ENCODE peak calls at places on chromosomes 13 and 19, in four cellular contexts. One of them, this sample, is unnamed.

GRCh38 chr19:13404236-13404635 is 102.0 kb downstream of the CACNA1A start:
- DNase-seq in breast epithelium: no peak
- DNase-seq in cardiac muscle cell: no peak
- DNase-seq in SJSA1: no peak
- DNase-seq in this sample: no peak

GRCh38 chr19:45104658-45105384 is 11.8 kb downstream of the PPP1R37 start:
- DNase-seq in breast epithelium: no peak
- DNase-seq in cardiac muscle cell: no peak
- DNase-seq in SJSA1: no peak
- DNase-seq in this sample: no peak

GRCh38 chr19:48702701-48703100 is 6.9 kb downstream of the FUT2 start:
- DNase-seq in breast epithelium: no peak
- DNase-seq in cardiac muscle cell: no peak
- DNase-seq in SJSA1: no peak
- DNase-seq in this sample: no peak

GRCh38 chr19:4557971-4558941 is 1.2 kb downstream of the SEMA6B start:
- DNase-seq in breast epithelium: no peak
- DNase-seq in cardiac muscle cell: peak; percentile 50
- DNase-seq in SJSA1: no peak
- DNase-seq in this sample: peak; percentile 75

GRCh38 chr19:14835011-14835410 is at the start of the genes OR7A5 and OR7C1:
- DNase-seq in breast epithelium: no peak
- DNase-seq in cardiac muscle cell: no peak
- DNase-seq in SJSA1: no peak
- DNase-seq in this sample: no peak

GRCh38 chr13:108086678-108087077 is 128.7 kb downstream of the LIG4 start:
- DNase-seq in breast epithelium: no peak
- DNase-seq in cardiac muscle cell: no peak
- DNase-seq in SJSA1: no peak
- DNase-seq in this sample: peak; percentile 30

GRCh38 chr13:43136940-43137574 is 113.7 kb downstream of the DNAJC15 start:
- DNase-seq in breast epithelium: no peak
- DNase-seq in cardiac muscle cell: no peak
- DNase-seq in SJSA1: no peak
- DNase-seq in this sample: no peak

GRCh38 chr13:24178847-24179845 is 18.6 kb downstream of the SPATA13 start:
- DNase-seq in breast epithelium: no peak
- DNase-seq in cardiac muscle cell: no peak
- DNase-seq in SJSA1: no peak
- DNase-seq in this sample: peak; percentile 85

GRCh38 chr13:40581277-40581579 is 85.2 kb downstream of the FOXO1 start:
- DNase-seq in breast epithelium: no peak
- DNase-seq in cardiac muscle cell: no peak
- DNase-seq in SJSA1: no peak
- DNase-seq in this sample: no peak

GRCh38 chr19:3550947-3551807 is 6.2 kb downstream of the MFSD12 start:
- DNase-seq in breast epithelium: no peak
- DNase-seq in cardiac muscle cell: no peak
- DNase-seq in SJSA1: peak; percentile 43
- DNase-seq in this sample: no peak

GRCh38 chr13:45328661-45329105 is 12.3 kb downstream of the TPT1 start:
- DNase-seq in breast epithelium: no peak
- DNase-seq in cardiac muscle cell: no peak
- DNase-seq in SJSA1: no peak
- DNase-seq in this sample: no peak

GRCh38 chr13:73054712-73055111 is 4.1 kb upstream of the KLF5 start:
- DNase-seq in breast epithelium: no peak
- DNase-seq in cardiac muscle cell: no peak
- DNase-seq in SJSA1: no peak
- DNase-seq in this sample: peak; percentile 99

GRCh38 chr13:24861617-24862362 is 97.8 kb downstream of the RNF17 start:
- DNase-seq in breast epithelium: no peak
- DNase-seq in cardiac muscle cell: no peak
- DNase-seq in SJSA1: no peak
- DNase-seq in this sample: peak; percentile 23

GRCh38 chr19:48630289-48631036 is 6.7 kb downstream of the DBP start:
- DNase-seq in breast epithelium: no peak
- DNase-seq in cardiac muscle cell: peak; percentile 53
- DNase-seq in SJSA1: no peak
- DNase-seq in this sample: peak; percentile 21

GRCh38 chr19:44718441-44719261 is 19.7 kb downstream of the CEACAM16 start:
- DNase-seq in breast epithelium: peak; percentile 85
- DNase-seq in cardiac muscle cell: peak; percentile 93
- DNase-seq in SJSA1: peak; percentile 87
- DNase-seq in this sample: peak; percentile 86

DNA sequence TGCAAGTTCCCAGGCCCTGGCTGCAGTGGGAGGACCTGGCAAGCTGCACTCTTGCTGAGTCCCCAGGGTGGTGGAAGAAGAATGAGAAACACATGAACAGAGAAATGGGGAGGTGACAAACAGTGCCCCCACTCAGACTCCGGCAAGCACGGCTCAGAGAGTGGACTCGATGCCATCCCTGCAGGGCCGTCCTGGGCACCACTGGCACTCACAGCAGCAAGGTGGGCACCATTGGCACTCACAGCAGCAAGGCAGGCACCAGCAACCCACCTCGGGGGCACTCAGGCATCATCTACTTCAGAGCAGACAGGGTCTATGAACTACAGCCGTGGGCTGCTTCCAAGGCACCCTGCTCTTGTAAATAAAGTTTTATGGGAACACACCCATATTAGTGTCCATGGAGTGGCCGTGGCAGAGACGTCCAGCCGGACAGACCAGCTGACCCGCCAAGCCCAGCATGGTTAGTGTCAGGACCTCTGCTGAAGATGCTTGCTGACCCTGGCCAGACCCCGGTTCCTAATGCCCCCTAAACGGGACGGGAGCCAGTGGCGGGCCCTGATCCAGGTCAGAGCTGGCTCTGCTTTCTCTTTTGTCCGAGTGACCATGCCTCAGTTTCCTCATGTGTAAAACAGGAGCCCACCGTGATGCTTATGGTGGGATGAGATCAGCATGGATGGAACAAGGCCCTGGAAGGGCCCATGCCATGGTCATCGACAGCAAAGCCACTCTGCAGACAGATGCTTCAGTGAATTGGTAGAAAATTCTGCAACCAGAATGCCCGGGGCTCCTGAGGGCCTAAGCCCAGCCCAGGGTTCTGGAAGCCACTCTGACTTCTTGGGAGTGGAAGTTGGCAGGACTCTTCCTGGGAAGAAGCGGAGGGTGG is 2.1 kb upstream of the F10 start:
- DNase-seq in breast epithelium: peak; percentile 43
- DNase-seq in cardiac muscle cell: no peak
- DNase-seq in SJSA1: no peak
- DNase-seq in this sample: no peak
- H3K4me1 ChIP-seq in breast epithelium: no peaks in the 10 kb centered on the region
- H3K4me1 ChIP-seq in cardiac muscle cell: peaks cover 8% of the 10 kb centered on the region
- H3K4me1 ChIP-seq in SJSA1: peaks cover 6% of the 10 kb centered on the region
- H3K4me1 ChIP-seq in this sample: no peaks in the 10 kb centered on the region

DNA sequence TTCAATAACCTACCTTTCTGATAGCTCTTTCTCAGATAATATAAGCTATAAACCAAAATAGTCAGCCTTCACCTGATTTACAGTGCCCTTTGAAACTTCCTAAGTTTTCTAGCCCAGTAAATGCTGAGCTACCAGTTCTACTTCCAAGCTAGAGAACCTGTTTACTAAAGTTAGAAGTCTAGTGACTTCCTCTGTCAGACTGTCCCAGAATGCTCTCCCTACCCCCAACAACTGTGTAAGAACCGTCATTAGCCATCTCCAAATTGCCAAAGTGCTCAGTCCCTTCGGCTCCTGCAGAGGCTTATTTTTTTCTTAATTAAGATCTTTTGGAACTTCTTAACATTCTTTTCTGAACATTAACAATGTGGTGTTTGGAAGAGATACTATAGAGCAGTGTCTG is 3.2 kb upstream of the ABCC4 start:
- DNase-seq in breast epithelium: no peak
- DNase-seq in cardiac muscle cell: no peak
- DNase-seq in SJSA1: no peak
- DNase-seq in this sample: no peak
- H3K4me3 ChIP-seq in breast epithelium: no peak overlapping the region
- H3K4me3 ChIP-seq in cardiac muscle cell: no peak overlapping the region
- H3K4me3 ChIP-seq in SJSA1: no peak overlapping the region
- H3K4me3 ChIP-seq in this sample: no peak overlapping the region

GRCh38 chr13:51432576-51432975 is 20.3 kb downstream of the INTS6 start:
- DNase-seq in breast epithelium: no peak
- DNase-seq in cardiac muscle cell: no peak
- DNase-seq in SJSA1: no peak
- DNase-seq in this sample: no peak
- H3K36me3 ChIP-seq in breast epithelium: no peaks in the 10 kb centered on the region
- H3K36me3 ChIP-seq in cardiac muscle cell: peaks cover 18% of the 10 kb centered on the region
- H3K36me3 ChIP-seq in SJSA1: peaks cover 30% of the 10 kb centered on the region
- H3K36me3 ChIP-seq in this sample: peaks cover 13% of the 10 kb centered on the region

DNA sequence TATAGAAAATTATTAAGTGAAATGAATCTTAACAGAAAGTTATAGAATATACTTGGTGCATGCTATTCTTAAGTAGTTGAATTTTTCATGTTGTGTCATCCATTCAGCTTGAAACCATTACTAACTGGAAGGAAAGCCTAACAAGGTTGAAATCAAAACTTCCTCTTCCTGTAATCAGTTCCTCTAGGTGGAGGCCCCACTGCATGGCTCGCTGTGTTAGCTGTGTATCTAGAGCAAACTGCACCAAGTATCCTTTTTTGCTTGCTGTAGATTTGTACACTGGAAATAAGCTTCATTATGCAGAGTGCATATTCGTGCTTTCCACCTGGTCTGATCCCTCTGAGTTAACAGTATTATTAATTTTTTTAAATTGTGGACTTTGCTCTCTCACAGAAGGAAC is 1146.1 kb downstream of the EFNB2 start:
- DNase-seq in breast epithelium: no peak
- DNase-seq in cardiac muscle cell: no peak
- DNase-seq in SJSA1: no peak
- DNase-seq in this sample: no peak
- H3K4me1 ChIP-seq in breast epithelium: no peaks in the 10 kb centered on the region
- H3K4me1 ChIP-seq in cardiac muscle cell: no peaks in the 10 kb centered on the region
- H3K4me1 ChIP-seq in SJSA1: no peaks in the 10 kb centered on the region
- H3K4me1 ChIP-seq in this sample: no peaks in the 10 kb centered on the region

GRCh38 chr13:21076265-21076653 is 14.9 kb upstream of the LATS2 start:
- DNase-seq in breast epithelium: no peak
- DNase-seq in cardiac muscle cell: no peak
- DNase-seq in SJSA1: no peak
- DNase-seq in this sample: peak; percentile 24

GRCh38 chr13:21074601-21075302 is 13.4 kb upstream of the LATS2 start:
- DNase-seq in breast epithelium: no peak
- DNase-seq in cardiac muscle cell: no peak
- DNase-seq in SJSA1: no peak
- DNase-seq in this sample: no peak

GRCh38 chr13:21078501-21078900 is 17.1 kb upstream of the LATS2 start:
- DNase-seq in breast epithelium: no peak
- DNase-seq in cardiac muscle cell: no peak
- DNase-seq in SJSA1: no peak
- DNase-seq in this sample: no peak

GRCh38 chr13:21077360-21078353 is 16.3 kb upstream of the LATS2 start:
- DNase-seq in breast epithelium: no peak
- DNase-seq in cardiac muscle cell: no peak
- DNase-seq in SJSA1: no peak
- DNase-seq in this sample: no peak

GRCh38 chr13:21075303-21076264 is 14.2 kb upstream of the LATS2 start:
- DNase-seq in breast epithelium: no peak
- DNase-seq in cardiac muscle cell: peak; percentile 34
- DNase-seq in SJSA1: no peak
- DNase-seq in this sample: peak; percentile 75
- H3K4me3 ChIP-seq in breast epithelium: peak overlapping the region; percentile 65
- H3K4me3 ChIP-seq in cardiac muscle cell: peak overlapping the region; percentile 22
- H3K4me3 ChIP-seq in SJSA1: no peak overlapping the region
- H3K4me3 ChIP-seq in this sample: peak overlapping the region; percentile 35

DNA sequence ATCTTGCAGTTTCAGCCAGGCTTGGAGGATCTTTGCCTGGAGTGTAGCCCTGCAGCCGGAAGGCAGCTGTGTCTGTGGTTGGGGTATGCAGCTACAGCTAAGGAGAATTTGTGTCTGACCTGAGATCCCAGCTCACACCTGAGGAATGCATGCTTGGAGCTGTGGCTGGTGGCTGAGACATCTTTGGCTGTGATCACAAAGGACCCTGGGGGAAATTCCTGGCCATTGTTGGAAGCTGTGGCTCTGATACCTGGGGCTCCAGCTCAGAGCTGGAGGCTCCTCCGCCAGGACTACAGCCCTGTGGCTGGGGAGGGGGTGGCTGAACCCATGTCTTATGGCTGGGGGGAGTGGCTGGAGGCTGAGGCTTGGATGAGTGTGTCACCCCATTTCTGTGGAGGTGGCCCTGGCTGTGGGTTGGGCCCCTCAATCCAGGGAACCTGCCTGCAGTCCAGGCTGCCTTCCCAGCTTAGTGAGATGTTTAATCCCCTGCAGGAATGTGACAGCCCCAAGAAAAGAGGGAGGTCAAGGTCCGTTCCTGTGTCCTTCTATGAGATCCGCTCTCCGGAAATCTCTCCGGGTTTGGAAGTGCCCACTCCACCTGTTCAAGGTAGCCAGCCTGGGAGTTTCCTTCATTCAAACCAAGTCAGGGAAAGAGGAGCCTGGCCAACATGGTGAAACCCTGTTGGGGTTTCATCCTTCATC is 27.6 kb downstream of the ARHGEF18 start:
- DNase-seq in breast epithelium: no peak
- DNase-seq in cardiac muscle cell: no peak
- DNase-seq in SJSA1: no peak
- DNase-seq in this sample: no peak
- H3K36me3 ChIP-seq in breast epithelium: no peaks in the 10 kb centered on the region
- H3K36me3 ChIP-seq in cardiac muscle cell: no peaks in the 10 kb centered on the region
- H3K36me3 ChIP-seq in SJSA1: no peaks in the 10 kb centered on the region
- H3K36me3 ChIP-seq in this sample: no peaks in the 10 kb centered on the region

GRCh38 chr19:11168568-11168967 is 13.0 kb upstream of the SPC24 start:
- DNase-seq in breast epithelium: no peak
- DNase-seq in cardiac muscle cell: no peak
- DNase-seq in SJSA1: peak; percentile 91
- DNase-seq in this sample: no peak

GRCh38 chr19:11164278-11164677 is 8.7 kb upstream of the SPC24 start:
- DNase-seq in breast epithelium: no peak
- DNase-seq in cardiac muscle cell: peak; percentile 40
- DNase-seq in SJSA1: no peak
- DNase-seq in this sample: no peak

GRCh38 chr19:11164879-11165406 is 9.4 kb upstream of the SPC24 start:
- DNase-seq in breast epithelium: no peak
- DNase-seq in cardiac muscle cell: no peak
- DNase-seq in SJSA1: no peak
- DNase-seq in this sample: no peak

GRCh38 chr19:11166281-11167142 is 10.9 kb upstream of the SPC24 start:
- DNase-seq in breast epithelium: no peak
- DNase-seq in cardiac muscle cell: no peak
- DNase-seq in SJSA1: no peak
- DNase-seq in this sample: no peak

GRCh38 chr19:11165486-11166030 is 10.0 kb upstream of the SPC24 start:
- DNase-seq in breast epithelium: no peak
- DNase-seq in cardiac muscle cell: no peak
- DNase-seq in SJSA1: no peak
- DNase-seq in this sample: no peak
- H3K4me1 ChIP-seq in breast epithelium: peaks cover 2% of the 10 kb centered on the region
- H3K4me1 ChIP-seq in cardiac muscle cell: peaks cover 9% of the 10 kb centered on the region
- H3K4me1 ChIP-seq in SJSA1: peaks cover 39% of the 10 kb centered on the region
- H3K4me1 ChIP-seq in this sample: no peaks in the 10 kb centered on the region

DNA sequence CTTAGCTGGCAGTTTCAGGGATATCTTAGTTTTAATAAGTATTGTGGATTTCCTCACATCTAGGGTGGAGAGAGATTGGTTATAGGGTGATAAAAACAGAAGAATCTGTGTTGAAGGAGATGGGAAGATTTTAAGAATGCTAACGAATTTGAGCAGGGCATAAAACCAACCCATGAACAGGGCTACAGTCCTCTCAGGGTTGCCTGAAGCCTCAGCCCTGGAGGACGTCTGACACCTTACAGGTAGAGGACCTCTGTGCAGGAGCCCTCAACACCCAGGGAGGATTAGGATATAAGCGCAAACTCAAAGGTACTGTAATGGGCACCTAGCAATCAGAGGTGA is 461 bp upstream of the WASF3 start:
- DNase-seq in breast epithelium: no peak
- DNase-seq in cardiac muscle cell: no peak
- DNase-seq in SJSA1: no peak
- DNase-seq in this sample: no peak
- H3K4me3 ChIP-seq in breast epithelium: peak overlapping the region; percentile 78
- H3K4me3 ChIP-seq in cardiac muscle cell: peak overlapping the region; percentile 22
- H3K4me3 ChIP-seq in SJSA1: peak overlapping the region; percentile 42
- H3K4me3 ChIP-seq in this sample: peak overlapping the region; percentile 20